ENCODE peak calls at places on chromosomes 7 and 10, in six cellular contexts. M is IMR-90, B is neuronal stem cell, L is H9, P is H1, C is trophoblast cell. V is an unnamed sample.

GRCh38 chr10:86100581-86101061 is 266.0 kb downstream of the GRID1 start:
- DNase-seq in P (no peak), M (peak; percentile 4), B (peak; percentile 14), L (peak; percentile 41), C (no peak), V (no peak)

GRCh38 chr10:37654466-37654865 is 202.9 kb downstream of the ZNF248 start:
- DNase-seq in B (no peak), L (no peak), P (no peak), M (no peak), C (no peak), V (no peak)

GRCh38 chr7:68478326-68478725 is 1119.9 kb upstream of the AUTS2 start:
- DNase-seq in C (no peak), B (no peak), L (no peak), M (no peak), P (no peak), V (no peak)

GRCh38 chr10:22631185-22631584 is 83.2 kb downstream of the PIP4K2A start:
- DNase-seq in L (no peak), B (no peak), P (no peak), C (no peak), M (no peak), V (no peak)

GRCh38 chr10:49569031-49569765 is 30.3 kb upstream of the ERCC6 start:
- DNase-seq in M (peak; percentile 51), P (no peak), B (no peak), L (no peak), C (peak; percentile 43), V (peak; percentile 35)

GRCh38 chr7:27165089-27165654 is at the start of gene HOXA9:
- DNase-seq in C (no peak), M (peak; percentile 61), L (no peak), B (no peak), P (no peak), V (peak; percentile 84)

GRCh38 chr10:97037365-97038361 is 148.1 kb downstream of the SLIT1 start:
- DNase-seq in B (peak; percentile 82), L (peak; percentile 92), M (peak; percentile 71), P (peak; percentile 83), C (peak; percentile 69), V (peak; percentile 77)

GRCh38 chr7:156014808-156015207 is 202.5 kb upstream of the SHH start:
- DNase-seq in P (no peak), C (no peak), L (peak; percentile 6), M (no peak), B (no peak), V (no peak)

GRCh38 chr10:131997366-131998049 is 15.8 kb upstream of the BNIP3 start:
- DNase-seq in L (peak; percentile 58), P (no peak), B (no peak), C (peak; percentile 86), M (peak; percentile 90), V (peak; percentile 97)

GRCh38 chr7:25926891-25927625 is 224.9 kb upstream of the NFE2L3 start:
- DNase-seq in M (no peak), C (no peak), L (no peak), B (no peak), P (no peak), V (no peak)

GRCh38 chr7:134395604-134396003 is 63.3 kb downstream of the AKR1B1 start:
- DNase-seq in L (no peak), C (no peak), P (no peak), M (no peak), B (no peak), V (no peak)

GRCh38 chr7:112421666-112422486 is 28.4 kb upstream of the IFRD1 start:
- DNase-seq in B (no peak), P (no peak), M (no peak), L (peak; percentile 39), C (no peak), V (no peak)

GRCh38 chr10:28560617-28561016 is 27.7 kb downstream of the WAC start:
- DNase-seq in M (no peak), B (no peak), C (no peak), P (no peak), L (no peak), V (no peak)

GRCh38 chr7:129228633-129229032 is 3.8 kb downstream of the AHCYL2 start:
- DNase-seq in C (no peak), B (no peak), M (no peak), P (no peak), L (no peak), V (no peak)

GRCh38 chr10:114356786-114357588 is 47.3 kb downstream of the AFAP1L2 start:
- DNase-seq in M (peak; percentile 70), B (no peak), P (no peak), L (no peak), C (no peak), V (peak; percentile 78)

GRCh38 chr10:89475567-89475966 is 59.8 kb downstream of the SLC16A12 start:
- DNase-seq in L (no peak), M (peak; percentile 35), P (no peak), C (no peak), B (no peak), V (peak; percentile 58)

GRCh38 chr7:16719699-16720098 is 33.9 kb upstream of the TSPAN13 start:
- DNase-seq in L (no peak), C (no peak), B (no peak), M (peak; percentile 57), P (no peak), V (peak; percentile 24)

GRCh38 chr10:78175444-78175843 is 141.8 kb downstream of the RPS24 start:
- DNase-seq in L (no peak), B (no peak), P (no peak), C (no peak), M (peak; percentile 25), V (no peak)

GRCh38 chr7:88401009-88401623 is 94.4 kb upstream of the STEAP4 start:
- DNase-seq in M (no peak), C (no peak), L (no peak), P (no peak), B (no peak), V (no peak)

GRCh38 chr7:57388761-57389160 is 61.2 kb upstream of the ZNF716 start:
- DNase-seq in L (no peak), B (no peak), M (no peak), P (no peak), C (no peak), V (no peak)

GRCh38 chr7:26166681-26167266 is 14.8 kb downstream of the NFE2L3 start:
- DNase-seq in M (no peak), B (no peak), P (no peak), L (no peak), C (no peak), V (no peak)

GRCh38 chr10:37125921-37126320 is 523 bp downstream of the ANKRD30A start:
- DNase-seq in M (no peak), C (no peak), P (no peak), L (no peak), B (no peak), V (no peak)

GRCh38 chr7:3073763-3074460 is 30.2 kb upstream of the CARD11 start:
- DNase-seq in M (no peak), C (no peak), L (no peak), B (no peak), P (no peak), V (no peak)

GRCh38 chr7:121313793-121314676 is 14.8 kb upstream of the WNT16 start:
- DNase-seq in B (no peak), P (no peak), M (no peak), C (no peak), L (no peak), V (no peak)

GRCh38 chr10:71651428-71651827 is 68.2 kb downstream of the C10orf105 start:
- DNase-seq in B (no peak), P (no peak), L (no peak), M (no peak), C (no peak), V (no peak)

GRCh38 chr10:71648595-71649320 is 70.8 kb downstream of the C10orf105 start:
- DNase-seq in C (no peak), B (no peak), L (no peak), M (no peak), P (no peak), V (no peak)

GRCh38 chr10:71649631-71650030 is 69.9 kb downstream of the C10orf105 start:
- DNase-seq in M (no peak), P (no peak), B (no peak), C (no peak), L (no peak), V (no peak)

GRCh38 chr10:71650397-71650796 is 69.2 kb downstream of the C10orf105 start:
- DNase-seq in P (no peak), M (no peak), L (no peak), B (no peak), C (no peak), V (no peak)

DNA sequence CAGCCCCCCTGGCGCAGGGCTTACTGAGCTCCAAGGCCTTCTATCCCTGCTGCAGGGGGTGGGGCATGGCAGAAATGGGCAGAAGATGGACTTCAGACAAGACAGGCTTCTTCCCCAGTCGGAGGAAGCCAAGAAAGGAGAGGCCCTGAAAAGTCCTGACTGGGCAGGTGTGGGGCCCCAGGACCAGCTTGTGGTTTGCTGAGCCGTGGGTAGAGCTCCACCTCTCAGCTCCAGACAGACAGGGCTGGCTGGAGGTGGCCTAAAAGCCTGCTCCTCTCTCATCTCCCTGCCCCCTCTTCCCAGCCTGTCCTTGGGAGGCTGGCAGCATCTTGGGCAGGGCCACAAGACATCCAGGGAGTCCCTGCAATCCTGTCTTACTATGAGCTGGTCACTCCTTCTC is 67.6 kb downstream of the C10orf105 start:
- DNase-seq in L (no peak), C (no peak), M (no peak), P (no peak), B (no peak), V (no peak)
- H4K8ac ChIP-seq in L (no peak overlapping the region), C (no peak overlapping the region), M (no peak overlapping the region), P (no peak overlapping the region), B (no peak overlapping the region), V (no peak overlapping the region)

DNA sequence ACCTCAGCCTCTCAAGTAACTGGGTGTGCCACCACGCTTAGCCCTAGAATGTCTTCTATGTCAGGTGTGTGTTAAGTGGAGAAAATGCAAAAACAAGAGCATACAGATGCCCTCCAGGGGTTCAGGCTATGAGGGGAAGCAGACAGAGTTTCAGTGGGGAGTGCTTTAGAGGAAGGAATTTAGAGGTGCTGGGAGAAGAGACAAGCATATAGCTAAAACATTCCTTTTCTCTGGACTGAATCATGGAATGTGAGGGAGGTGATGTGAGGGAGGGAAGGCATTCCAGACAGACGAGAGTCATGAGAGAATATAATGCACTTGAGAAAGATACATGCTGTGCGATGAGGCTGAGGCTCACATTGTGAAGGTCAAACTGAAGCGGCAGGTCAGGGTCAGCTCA is 6.6 kb upstream of the ZNF786 start:
- DNase-seq in L (no peak), B (no peak), P (no peak), M (peak; percentile 28), C (no peak), V (no peak)
- H2AFZ ChIP-seq in L (no peak overlapping the region), B (no peak overlapping the region), P (no peak overlapping the region), M (no peak overlapping the region), C (no peak overlapping the region), V (no peak overlapping the region)

GRCh38 chr7:65373608-65374351 is at the start of gene ZNF92:
- DNase-seq in P (peak; percentile 93), L (peak; percentile 99), M (peak; percentile 93), C (peak; percentile 97), B (peak; percentile 99), V (peak; percentile 96)
- H4K8ac ChIP-seq in P (peak within 1 kb of the TSS; percentile 99), L (no peak within 1 kb of the TSS), M (peak within 1 kb of the TSS; percentile 75), C (peak within 1 kb of the TSS; percentile 90), B (no peak within 1 kb of the TSS), V (peak within 1 kb of the TSS; percentile 94)

DNA sequence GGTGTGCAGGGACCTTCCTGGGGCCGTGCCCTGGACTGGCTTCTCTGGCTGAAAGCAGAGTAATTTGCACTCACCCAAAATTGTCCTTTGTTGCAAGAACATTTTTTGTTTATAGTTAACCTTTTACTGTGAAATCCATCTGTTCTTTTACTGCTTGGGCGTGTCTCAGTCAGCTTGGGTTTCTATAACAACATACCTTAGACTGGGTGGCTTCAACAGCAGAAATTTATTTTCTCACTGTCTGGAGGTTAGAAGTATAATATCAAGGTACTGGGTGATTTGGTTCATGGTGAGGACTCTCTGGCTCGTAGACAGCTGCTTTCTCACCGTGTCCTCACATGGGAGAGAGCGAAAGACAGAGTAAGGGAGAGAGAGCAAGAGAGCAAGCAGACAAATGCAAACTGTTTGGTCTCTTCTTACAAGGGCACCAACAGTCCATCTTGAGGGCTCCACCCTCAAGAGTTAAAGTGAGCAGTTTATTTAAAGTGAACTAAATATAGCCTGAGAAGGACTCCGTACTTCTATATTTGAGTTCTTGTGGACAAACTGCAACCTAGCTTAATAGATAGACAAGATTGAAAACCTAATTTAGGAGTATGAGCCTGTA is 131.0 kb upstream of the NPY start:
- DNase-seq in B (no peak), P (no peak), L (no peak), C (no peak), M (no peak), V (no peak)
- H2AFZ ChIP-seq in B (no peak overlapping the region), P (no peak overlapping the region), L (no peak overlapping the region), C (no peak overlapping the region), M (no peak overlapping the region), V (no peak overlapping the region)